ENCODE peak calls at places on chromosomes 1 and 21, in seven cellular contexts. M is esophagus muscularis mucosa, H is A549, F is IMR-90, Q is transverse colon, W is BE2C, N is lower lobe of right lung. S is an unnamed sample. For H3K4me1, the result is how much of the 10 kb centered on the place peaks cover.

GRCh38 chr1:246726881-246727280 is 2.7 kb downstream of the SCCPDH start:
- DNase-seq in M (no peak), H (no peak), F (no peak), Q (no peak), W (no peak), N (no peak), S (no peak)

GRCh38 chr1:76901158-76901767 is 34.0 kb downstream of the ST6GALNAC5 start:
- DNase-seq in M (no peak), H (peak), F (peak), Q (no peak), W (peak), N (no peak), S (no peak)

GRCh38 chr1:198883184-198883583 is 244.3 kb downstream of the PTPRC start:
- DNase-seq in M (no peak), H (no peak), F (no peak), Q (no peak), W (no peak), N (no peak), S (no peak)

GRCh38 chr1:201773764-201774163 is 55.2 kb upstream of the IPO9 start:
- DNase-seq in M (no peak), H (no peak), F (no peak), Q (no peak), W (no peak), N (no peak), S (no peak)

GRCh38 chr1:172969611-172970010 is 81.1 kb downstream of the TNFSF18 start:
- DNase-seq in M (no peak), H (peak), F (peak), Q (no peak), W (no peak), N (no peak), S (no peak)

GRCh38 chr1:10941891-10942541 is 70.4 kb upstream of the TARDBP start:
- DNase-seq in M (no peak), H (no peak), F (no peak), Q (peak), W (peak), N (peak), S (peak)

GRCh38 chr1:168138134-168138533 is 1.4 kb upstream of the GPR161 start:
- DNase-seq in M (no peak), H (no peak), F (peak), Q (no peak), W (no peak), N (no peak), S (no peak)

GRCh38 chr1:151197863-151198253 is 494 bp upstream of the PIP5K1A start:
- DNase-seq in M (no peak), H (peak), F (no peak), Q (peak), W (no peak), N (no peak), S (no peak)

GRCh38 chr21:15437873-15438272 is 291.9 kb upstream of the USP25 start:
- DNase-seq in M (no peak), H (no peak), F (no peak), Q (no peak), W (no peak), N (no peak), S (no peak)

GRCh38 chr1:36076979-36077573 is 6.8 kb upstream of the TEKT2 start:
- DNase-seq in M (peak), H (no peak), F (no peak), Q (no peak), W (no peak), N (no peak), S (no peak)

GRCh38 chr1:59570524-59570923 is 244.2 kb upstream of the HOOK1 start:
- DNase-seq in M (no peak), H (no peak), F (peak), Q (peak), W (no peak), N (no peak), S (no peak)

GRCh38 chr1:27665016-27665651 is 6.9 kb downstream of the IFI6 start:
- DNase-seq in M (no peak), H (no peak), F (no peak), Q (no peak), W (no peak), N (no peak), S (no peak)

GRCh38 chr1:163335216-163335615 is 13.5 kb downstream of the NUF2 start:
- DNase-seq in M (no peak), H (no peak), F (no peak), Q (no peak), W (no peak), N (no peak), S (no peak)

GRCh38 chr1:9449106-9449627 is 90.1 kb upstream of the SLC25A33 start:
- DNase-seq in M (no peak), H (no peak), F (peak), Q (no peak), W (no peak), N (no peak), S (peak)

GRCh38 chr1:19074361-19074901 is 118.0 kb upstream of the IFFO2 start:
- DNase-seq in M (no peak), H (no peak), F (no peak), Q (no peak), W (no peak), N (peak), S (no peak)

GRCh38 chr1:240495652-240496051 is 116.3 kb downstream of the GREM2 start:
- DNase-seq in M (no peak), H (no peak), F (peak), Q (no peak), W (no peak), N (no peak), S (no peak)

GRCh38 chr21:28237661-28238060 is 755.0 kb downstream of the LTN1 start:
- DNase-seq in M (no peak), H (no peak), F (no peak), Q (no peak), W (no peak), N (no peak), S (no peak)

GRCh38 chr1:155944396-155944728 is 2.9 kb downstream of the RXFP4 start:
- DNase-seq in M (no peak), H (no peak), F (no peak), Q (no peak), W (no peak), N (no peak), S (no peak)

GRCh38 chr1:169240449-169241242 is 127.0 kb downstream of the NME7 start:
- DNase-seq in M (no peak), H (no peak), F (peak), Q (no peak), W (no peak), N (no peak), S (no peak)

GRCh38 chr1:106944721-106945120 is 111.8 kb upstream of the PRMT6 start:
- DNase-seq in M (no peak), H (no peak), F (peak), Q (no peak), W (no peak), N (no peak), S (no peak)

GRCh38 chr1:8031176-8031785 is 5.2 kb upstream of the ERRFI1 start:
- DNase-seq in M (no peak), H (peak), F (peak), Q (no peak), W (no peak), N (no peak), S (no peak)

GRCh38 chr1:32496127-32496526 is 31.3 kb downstream of the ZBTB8B start:
- DNase-seq in M (no peak), H (no peak), F (peak), Q (no peak), W (no peak), N (no peak), S (no peak)

GRCh38 chr21:31728191-31728590 is 3.7 kb downstream of the SCAF4 start:
- DNase-seq in M (no peak), H (no peak), F (no peak), Q (no peak), W (no peak), N (no peak), S (no peak)
- H3K4me3 ChIP-seq in M (no peak), H (no peak), F (no peak), Q (no peak), W (no peak), N (no peak), S (peak)

DNA sequence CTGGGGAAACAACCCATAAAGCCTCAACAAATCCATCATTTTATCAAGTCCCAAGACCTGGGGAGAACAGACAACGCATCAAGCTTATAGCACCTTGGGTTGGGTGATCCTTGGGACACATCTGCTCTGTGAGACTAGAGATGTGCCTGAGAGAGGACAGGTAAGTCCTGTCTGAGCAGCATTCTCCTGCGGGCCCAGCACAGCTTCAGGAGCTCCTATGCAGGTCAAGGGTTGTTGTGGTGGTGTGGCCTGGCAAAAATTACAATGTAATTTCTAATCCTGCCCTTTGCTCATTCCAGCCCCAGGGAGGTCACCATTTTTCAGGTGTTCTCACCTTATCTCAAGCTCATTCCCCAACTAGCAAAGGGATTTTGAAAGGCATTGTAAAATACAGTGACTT is 608.1 kb upstream of the CAMK1G start:
- DNase-seq in M (no peak), H (no peak), F (no peak), Q (no peak), W (no peak), N (no peak), S (no peak)
- H3K4me1 ChIP-seq in M (under half), H (under half), F (under half), Q (under half), W (under half), N (under half), S (under half)

GRCh38 chr1:195373831-195374230 is 1234.4 kb downstream of the KCNT2 start:
- DNase-seq in M (no peak), H (no peak), F (no peak), Q (no peak), W (no peak), N (no peak), S (no peak)

DNA sequence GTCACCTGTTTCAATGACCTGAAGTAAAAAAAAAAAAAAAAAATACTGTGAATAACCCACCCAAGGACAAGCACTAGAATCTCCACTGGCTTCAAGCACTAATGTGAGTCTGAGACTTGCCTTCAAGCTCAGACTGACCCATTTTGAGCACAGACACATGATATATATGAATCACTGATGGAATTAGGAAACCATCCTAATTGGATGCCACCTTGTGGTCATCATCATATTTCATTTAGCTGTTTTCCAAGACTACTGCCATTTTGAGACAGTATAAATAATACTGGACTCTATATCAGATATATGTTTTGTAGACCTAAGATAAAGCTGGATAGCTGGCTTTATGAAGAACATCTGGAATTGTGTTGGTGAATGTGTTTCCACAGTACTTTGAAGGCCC is 1232.0 kb downstream of the KCNT2 start:
- DNase-seq in M (no peak), H (peak), F (peak), Q (no peak), W (no peak), N (no peak), S (no peak)
- TF ChIP-seq CTCF in M (no peak), H (peak), F (no peak), Q (no peak), W (peak), N (no peak), S (no peak)

GRCh38 chr1:100532645-100533044 is 5.3 kb upstream of the GPR88 start:
- DNase-seq in M (no peak), H (no peak), F (no peak), Q (no peak), W (no peak), N (no peak), S (no peak)

GRCh38 chr1:100538935-100539835 is 1.2 kb downstream of the GPR88 start:
- DNase-seq in M (no peak), H (peak), F (peak), Q (no peak), W (peak), N (peak), S (peak)

GRCh38 chr1:100535264-100535663 is 2.7 kb upstream of the GPR88 start:
- DNase-seq in M (no peak), H (no peak), F (no peak), Q (no peak), W (no peak), N (no peak), S (no peak)

GRCh38 chr1:100539836-100540536 is 2.0 kb downstream of the GPR88 start:
- DNase-seq in M (no peak), H (peak), F (peak), Q (no peak), W (no peak), N (peak), S (no peak)

DNA sequence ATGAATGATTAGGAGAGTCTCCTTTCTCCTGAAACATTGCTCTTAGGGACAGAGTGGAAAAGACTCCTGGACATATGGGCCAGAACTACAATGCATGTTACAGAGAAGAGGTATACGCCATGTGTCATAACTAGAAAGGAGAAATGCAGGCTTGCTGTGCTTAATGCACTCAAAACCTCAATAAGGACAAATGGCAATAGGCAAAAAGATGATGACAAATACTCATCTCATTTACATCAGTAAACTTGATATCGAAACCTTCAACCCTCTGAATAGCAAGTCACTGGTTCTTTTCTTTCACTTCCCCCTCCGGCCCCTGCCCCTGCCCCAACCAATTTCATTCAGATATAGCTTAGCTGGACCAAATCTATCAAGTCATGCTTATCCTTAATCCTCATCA is 1.9 kb upstream of the GPR88 start:
- DNase-seq in M (no peak), H (no peak), F (no peak), Q (no peak), W (no peak), N (no peak), S (no peak)
- H3K4me3 ChIP-seq in M (no peak), H (no peak), F (no peak), Q (no peak), W (no peak), N (no peak), S (no peak)

DNA sequence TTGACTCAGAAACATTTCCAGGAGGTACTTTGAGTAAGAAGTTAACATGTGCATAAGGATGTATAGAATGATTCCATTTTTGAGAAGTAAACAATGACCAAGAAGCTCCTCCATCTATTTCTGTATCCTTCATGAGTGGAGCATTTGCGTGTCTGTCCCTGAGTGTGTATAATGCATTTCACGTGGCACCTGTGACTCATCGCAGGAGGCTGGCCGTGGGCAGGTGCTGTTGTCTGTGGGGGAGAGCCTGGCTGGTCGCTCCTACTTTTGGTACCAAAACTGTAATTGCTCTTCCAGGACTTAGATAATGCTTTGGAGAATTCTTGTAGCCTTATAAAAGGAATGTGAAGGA is 16.5 kb downstream of the SLC37A1 start:
- DNase-seq in M (no peak), H (no peak), F (no peak), Q (no peak), W (no peak), N (no peak), S (no peak)
- H3K4me1 ChIP-seq in M (under half), H (under half), F (under half), Q (half or more), W (under half), N (half or more), S (half or more)

GRCh38 chr1:234776256-234776874 is 166.4 kb upstream of the IRF2BP2 start:
- DNase-seq in M (no peak), H (no peak), F (no peak), Q (no peak), W (no peak), N (peak), S (no peak)
- TF ChIP-seq CTCF in M (no peak), H (no peak), F (no peak), Q (no peak), W (no peak), N (no peak), S (no peak)

DNA sequence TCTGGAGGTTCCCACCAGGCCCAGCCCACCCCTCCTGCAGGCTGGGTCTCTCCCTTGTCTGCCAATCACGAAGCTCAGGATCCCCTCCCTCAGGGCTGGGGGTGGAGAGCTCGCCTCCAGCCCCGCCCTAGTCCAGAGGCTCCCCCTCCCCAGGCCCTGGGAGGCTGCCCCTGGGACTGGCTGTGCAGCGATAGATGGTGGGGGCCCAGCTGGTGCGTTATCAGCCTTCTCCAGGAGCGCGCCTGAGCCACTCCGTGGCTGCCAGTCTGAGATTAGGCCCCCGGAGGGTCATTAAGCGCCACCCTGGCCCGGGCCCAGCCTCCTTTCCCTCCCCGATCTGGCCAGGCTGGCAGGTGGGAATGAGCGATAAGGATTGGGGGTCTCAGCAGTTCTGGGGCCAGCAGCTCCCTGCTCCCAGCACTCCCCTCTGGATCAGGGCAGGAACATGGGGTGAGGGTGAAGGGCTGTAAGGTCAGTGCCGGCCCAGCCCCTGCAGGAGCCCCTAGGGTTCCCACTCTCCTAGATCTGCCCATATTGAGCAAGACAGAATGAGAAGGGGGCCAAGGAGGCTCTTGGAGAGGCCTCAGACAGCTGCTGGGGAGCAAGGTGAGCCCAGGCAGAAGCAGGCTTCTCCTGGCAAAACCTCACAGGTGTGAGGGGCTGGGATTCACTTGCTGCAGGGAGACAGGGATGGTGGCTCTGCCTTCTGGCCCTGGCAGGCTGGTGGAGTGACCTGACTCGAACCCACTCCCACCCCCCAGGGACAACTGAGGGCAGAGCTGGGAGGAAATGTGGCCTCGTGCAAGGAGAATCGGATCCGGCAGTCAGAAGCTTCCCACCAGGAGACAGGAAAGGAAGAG is 8.5 kb downstream of the PDZK1IP1 start:
- DNase-seq in M (peak), H (no peak), F (no peak), Q (no peak), W (peak), N (no peak), S (no peak)
- H3K4me3 ChIP-seq in M (no peak), H (no peak), F (no peak), Q (no peak), W (no peak), N (no peak), S (no peak)